ENCODE peak calls at places on chromosomes 13 and 19, in nine cellular contexts. Y is hepatocyte, D is neural progenitor cell, H is MM.1S, V is SK-N-SH, I is PC-3, W is HCT116, U is GM23338, A is OCI-LY7. J is an unnamed sample.

GRCh38 chr19:20969498-20969897 is 46.4 kb downstream of the ZNF85 start:
- DNase-seq in V (no peak), D (no peak), U (no peak), H (no peak), Y (no peak), A (no peak), W (peak), I (peak), J (no peak)

GRCh38 chr19:44447864-44448674 is at the start of gene ZNF229:
- DNase-seq in H (peak), I (peak), U (peak), D (peak), A (no peak), V (peak), Y (peak), W (no peak), J (peak)

GRCh38 chr13:30308548-30308947 is 1.2 kb upstream of the KATNAL1 start:
- DNase-seq in H (no peak), A (peak), I (no peak), Y (peak), V (no peak), U (no peak), D (no peak), W (no peak), J (peak)

GRCh38 chr19:54026656-54027055 is 35.2 kb downstream of the CACNG6 start:
- DNase-seq in W (no peak), D (no peak), I (no peak), Y (no peak), U (no peak), V (no peak), H (peak), A (no peak), J (no peak)

GRCh38 chr13:28885191-28885590 is 65.1 kb downstream of the MTUS2 start:
- DNase-seq in I (no peak), Y (peak), A (no peak), H (no peak), V (no peak), U (no peak), D (no peak), W (no peak), J (no peak)

GRCh38 chr19:2477141-2477710 is 1.3 kb downstream of the GADD45B start:
- DNase-seq in I (peak), A (peak), D (peak), V (no peak), H (peak), U (no peak), Y (peak), W (no peak), J (peak)

GRCh38 chr19:15324791-15325519 is 7.4 kb downstream of the BRD4 start:
- DNase-seq in U (no peak), D (peak), I (no peak), V (no peak), A (no peak), Y (no peak), H (no peak), W (no peak), J (no peak)

GRCh38 chr13:27958928-27959539 is 10.1 kb downstream of the CDX2 start:
- DNase-seq in D (no peak), V (no peak), W (no peak), U (no peak), A (no peak), I (no peak), Y (no peak), H (no peak), J (no peak)

GRCh38 chr13:26221399-26221720 is 754 bp downstream of the RNF6 start:
- DNase-seq in Y (no peak), U (no peak), H (no peak), W (no peak), A (no peak), V (no peak), I (no peak), D (no peak), J (no peak)

GRCh38 chr13:26585136-26585535 is 27.7 kb downstream of the WASF3 start:
- DNase-seq in W (no peak), I (no peak), V (no peak), D (no peak), Y (no peak), A (no peak), H (no peak), U (no peak), J (peak)

GRCh38 chr13:102830646-102831045 is 15.2 kb upstream of the ERCC5 start:
- DNase-seq in I (peak), W (no peak), A (no peak), Y (peak), V (no peak), H (no peak), D (no peak), U (peak), J (no peak)

GRCh38 chr13:102825400-102825799 is 20.4 kb upstream of the ERCC5 start:
- DNase-seq in H (no peak), D (no peak), Y (no peak), I (peak), W (no peak), V (no peak), U (peak), A (no peak), J (no peak)

DNA sequence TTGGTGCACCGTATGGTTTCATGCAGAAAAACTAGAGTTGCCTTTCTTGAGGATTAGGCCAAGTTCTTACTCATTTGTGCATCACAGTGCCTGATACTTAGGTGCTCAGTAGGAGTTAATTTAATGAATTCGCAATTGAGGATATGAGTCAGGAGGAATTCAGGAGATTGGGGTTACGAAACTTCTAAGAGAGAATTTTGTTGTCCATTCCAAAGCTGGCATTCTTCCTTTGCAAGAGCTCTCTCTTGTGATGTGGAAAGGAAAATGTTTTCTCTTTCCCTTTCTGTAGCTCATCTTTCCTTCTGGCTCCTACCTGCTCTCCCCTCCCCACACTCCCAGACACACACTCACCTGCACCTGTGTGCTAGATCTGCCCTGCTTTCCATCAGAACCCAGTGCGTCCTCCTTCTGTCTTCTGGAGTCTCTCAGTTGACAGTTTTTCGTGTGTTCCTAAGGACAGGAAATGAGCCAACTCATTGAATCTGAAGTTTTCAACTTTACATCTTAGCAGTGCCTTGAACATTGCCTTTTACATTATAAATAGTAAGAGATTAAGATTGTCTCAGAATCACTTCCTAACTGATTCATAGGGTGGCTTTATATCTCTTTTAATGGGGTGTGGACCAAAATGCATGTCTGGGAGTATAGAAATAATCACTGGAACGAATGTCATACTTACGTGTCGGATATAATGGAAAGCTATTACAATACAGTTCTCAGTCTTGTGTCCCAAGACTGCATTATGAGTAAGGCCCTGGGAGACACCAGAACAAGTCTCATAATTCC is 19.7 kb upstream of the ERCC5 start:
- DNase-seq in V (no peak), W (no peak), U (peak), Y (no peak), A (no peak), H (no peak), D (no peak), I (peak), J (peak)
- TF ChIP-seq EZH2phosphoT487 in V (no peak), W (no peak), U (no peak), Y (no peak), A (no peak), H (no peak), D (no peak), I (no peak), J (no peak)

GRCh38 chr19:32066056-32066455 is 279.4 kb upstream of the ZNF507 start:
- DNase-seq in V (no peak), H (no peak), D (no peak), I (no peak), A (no peak), U (no peak), W (no peak), Y (no peak), J (no peak)

GRCh38 chr19:32063601-32064000 is 281.8 kb upstream of the ZNF507 start:
- DNase-seq in A (no peak), H (no peak), W (no peak), U (no peak), V (no peak), Y (no peak), I (no peak), D (no peak), J (no peak)

GRCh38 chr19:32067686-32068085 is 277.7 kb upstream of the ZNF507 start:
- DNase-seq in A (no peak), I (no peak), U (peak), V (no peak), Y (no peak), H (no peak), D (peak), W (no peak), J (no peak)

GRCh38 chr19:32070101-32070500 is 275.3 kb upstream of the ZNF507 start:
- DNase-seq in H (no peak), D (no peak), V (no peak), W (no peak), U (no peak), I (no peak), A (no peak), Y (no peak), J (no peak)

DNA sequence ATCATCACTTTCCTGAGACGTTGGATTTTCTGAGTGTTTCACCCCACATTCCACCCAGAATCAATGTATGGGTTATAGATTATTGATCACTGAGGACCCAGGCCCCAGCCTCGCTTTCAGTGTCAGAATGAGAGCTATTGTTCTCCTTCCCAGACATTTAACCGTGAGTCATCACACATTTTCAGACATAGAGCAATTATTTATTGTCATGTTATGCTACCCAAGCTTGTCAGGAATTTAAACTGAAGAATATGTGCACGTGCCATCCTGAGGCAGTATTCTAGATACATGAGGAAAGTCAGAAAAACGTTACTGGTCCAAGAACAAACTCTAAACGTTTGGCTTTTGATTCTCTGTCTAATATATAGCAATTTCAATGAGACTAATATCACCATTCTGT is 276.6 kb upstream of the ZNF507 start:
- DNase-seq in H (no peak), D (no peak), I (no peak), V (no peak), U (no peak), W (no peak), Y (no peak), A (no peak), J (no peak)
- H3K4me2 ChIP-seq in H (no peak), D (no peak), I (no peak), V (no peak), U (no peak), W (no peak), Y (no peak), A (no peak), J (no peak)

GRCh38 chr13:33345842-33346241 is 60.3 kb upstream of the STARD13 start:
- DNase-seq in U (no peak), V (no peak), A (no peak), D (no peak), Y (no peak), H (no peak), I (no peak), W (no peak), J (no peak)
- TF ChIP-seq EZH2phosphoT487 in U (no peak), V (no peak), A (no peak), D (no peak), Y (no peak), H (no peak), I (no peak), W (no peak), J (no peak)

GRCh38 chr13:77519808-77520207 is 15.7 kb upstream of the SCEL start:
- DNase-seq in U (no peak), A (no peak), I (peak), H (no peak), D (no peak), Y (no peak), W (no peak), V (no peak), J (peak)
- H3K4me2 ChIP-seq in U (no peak), A (no peak), I (no peak), H (no peak), D (no peak), Y (no peak), W (no peak), V (no peak), J (no peak)

GRCh38 chr19:5113101-5113557 is 144.2 kb downstream of the KDM4B start:
- DNase-seq in W (no peak), H (no peak), U (no peak), D (no peak), Y (no peak), I (no peak), V (no peak), A (no peak), J (peak)
- TF ChIP-seq EZH2phosphoT487 in W (no peak), H (no peak), U (no peak), D (no peak), Y (no peak), I (no peak), V (no peak), A (no peak), J (no peak)

GRCh38 chr13:70894258-70894657 is 786.0 kb upstream of the KLHL1 start:
- DNase-seq in W (no peak), U (peak), D (no peak), V (no peak), Y (no peak), A (no peak), H (no peak), I (no peak), J (no peak)

GRCh38 chr13:70889163-70889562 is 780.9 kb upstream of the KLHL1 start:
- DNase-seq in Y (peak), H (no peak), I (peak), U (no peak), W (no peak), V (no peak), A (no peak), D (no peak), J (no peak)

GRCh38 chr13:70895599-70895998 is 787.3 kb upstream of the KLHL1 start:
- DNase-seq in I (no peak), V (no peak), Y (no peak), D (no peak), A (no peak), W (no peak), U (no peak), H (no peak), J (no peak)

GRCh38 chr13:70893832-70894231 is 785.6 kb upstream of the KLHL1 start:
- DNase-seq in U (peak), W (no peak), Y (no peak), A (no peak), I (no peak), D (peak), V (no peak), H (peak), J (no peak)

GRCh38 chr13:70890289-70890688 is 782.0 kb upstream of the KLHL1 start:
- DNase-seq in D (no peak), W (no peak), U (peak), H (no peak), A (no peak), V (no peak), I (peak), Y (no peak), J (no peak)
- H3K4me2 ChIP-seq in D (no peak), W (no peak), U (no peak), H (no peak), A (no peak), V (no peak), I (no peak), Y (no peak), J (no peak)

DNA sequence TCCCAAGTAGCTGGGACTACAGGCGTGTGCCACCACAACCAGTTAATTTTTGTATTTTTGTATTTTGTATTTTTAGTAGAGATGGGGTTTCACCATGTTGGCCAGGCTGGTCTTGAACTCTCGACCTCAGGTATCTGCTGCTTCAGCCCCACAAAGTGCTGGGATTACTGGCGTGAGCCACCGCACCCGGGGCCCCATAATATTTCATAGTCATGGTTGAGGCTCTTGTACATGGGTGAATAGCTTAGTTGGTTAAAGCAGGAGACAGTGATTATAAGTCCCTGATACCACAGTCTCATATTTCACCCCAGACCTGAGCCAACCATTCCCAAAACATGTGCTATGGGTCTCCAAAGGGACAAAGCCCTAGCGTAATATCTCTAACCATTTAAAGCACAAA is 26.1 kb downstream of the MBNL2 start:
- DNase-seq in I (no peak), Y (no peak), W (no peak), A (no peak), V (no peak), D (no peak), U (no peak), H (no peak), J (no peak)
- TF ChIP-seq EZH2phosphoT487 in I (no peak), Y (no peak), W (no peak), A (no peak), V (no peak), D (no peak), U (no peak), H (no peak), J (no peak)

GRCh38 chr13:47216176-47216822 is 319.4 kb upstream of the HTR2A start:
- DNase-seq in I (peak), A (no peak), U (no peak), V (no peak), Y (peak), H (peak), W (no peak), D (no peak), J (peak)
- H3K4me2 ChIP-seq in I (peak), A (no peak), U (no peak), V (peak), Y (no peak), H (no peak), W (no peak), D (no peak), J (peak)

J was measured in GM23248.